ENCODE peak calls at places on chromosomes 2 and 18, in seven cellular contexts. Q, A, L, B, Z, N and X are unnamed samples.
A peak's percentile ranks its signal among the peaks of the same experiment; 100 is the strongest.

GRCh38 chr2:170819941-170820646 is 3.4 kb downstream of the GAD1 start:
- DNase-seq in Q (no peak), A (no peak), L (no peak), B (peak; percentile 79), Z (peak; percentile 31), N (no peak), X (no peak)

GRCh38 chr2:71792926-71793761 is 339.8 kb downstream of the DYSF start:
- DNase-seq in Q (no peak), A (no peak), L (peak; percentile 21), B (no peak), Z (no peak), N (no peak), X (no peak)

GRCh38 chr2:240245184-240245583 is 104.7 kb upstream of the OTOS start:
- DNase-seq in Q (no peak), A (no peak), L (no peak), B (no peak), Z (no peak), N (no peak), X (no peak)

GRCh38 chr2:216742411-216742810 is 47.1 kb upstream of the IGFBP5 start:
- DNase-seq in Q (no peak), A (no peak), L (peak; percentile 35), B (no peak), Z (no peak), N (no peak), X (no peak)

GRCh38 chr2:3127710-3128109 is 249.9 kb downstream of the EIPR1 start:
- DNase-seq in Q (no peak), A (no peak), L (no peak), B (no peak), Z (no peak), N (no peak), X (no peak)

GRCh38 chr2:67346718-67347407 is 50.3 kb upstream of the ETAA1 start:
- DNase-seq in Q (no peak), A (no peak), L (peak; percentile 20), B (no peak), Z (no peak), N (no peak), X (no peak)

GRCh38 chr2:229249536-229249935 is 21.6 kb downstream of the PID1 start:
- DNase-seq in Q (no peak), A (no peak), L (no peak), B (no peak), Z (no peak), N (no peak), X (no peak)

GRCh38 chr18:24397131-24397693 is 412 bp downstream of the OSBPL1A start:
- DNase-seq in Q (peak; percentile 33), A (peak; percentile 13), L (peak; percentile 41), B (no peak), Z (no peak), N (peak; percentile 80), X (peak; percentile 92)

GRCh38 chr2:155830817-155831579 is 501.5 kb downstream of the NR4A2 start:
- DNase-seq in Q (no peak), A (no peak), L (no peak), B (no peak), Z (no peak), N (no peak), X (no peak)

GRCh38 chr18:37742436-37742835 is 176.8 kb upstream of the CELF4 start:
- DNase-seq in Q (no peak), A (no peak), L (no peak), B (no peak), Z (peak; percentile 33), N (no peak), X (no peak)

GRCh38 chr2:108278631-108279030 is 10.1 kb upstream of the SULT1C2 start:
- DNase-seq in Q (no peak), A (no peak), L (no peak), B (no peak), Z (no peak), N (no peak), X (no peak)

GRCh38 chr2:43129676-43130547 is 96.5 kb downstream of the ZFP36L2 start:
- DNase-seq in Q (no peak), A (no peak), L (no peak), B (peak; percentile 52), Z (no peak), N (no peak), X (no peak)

GRCh38 chr2:148936857-148937450 is 61.9 kb downstream of the KIF5C start:
- DNase-seq in Q (no peak), A (no peak), L (no peak), B (no peak), Z (no peak), N (no peak), X (no peak)

GRCh38 chr18:52499646-52500045 is 159.6 kb downstream of the DCC start:
- DNase-seq in Q (peak; percentile 19), A (no peak), L (peak; percentile 32), B (no peak), Z (no peak), N (no peak), X (no peak)

GRCh38 chr2:164917296-164917903 is 37.9 kb downstream of the SLC38A11 start:
- DNase-seq in Q (peak; percentile 7), A (no peak), L (no peak), B (peak; percentile 73), Z (peak; percentile 24), N (no peak), X (no peak)

GRCh38 chr2:16700566-16701259 is 35.1 kb upstream of the CYRIA start:
- DNase-seq in Q (no peak), A (no peak), L (no peak), B (no peak), Z (no peak), N (no peak), X (no peak)

GRCh38 chr2:233503481-233503880 is 63.1 kb downstream of the USP40 start:
- DNase-seq in Q (no peak), A (no peak), L (no peak), B (no peak), Z (no peak), N (no peak), X (no peak)

GRCh38 chr18:40159141-40160017 is 1795.7 kb upstream of the PIK3C3 start:
- DNase-seq in Q (no peak), A (peak; percentile 1), L (no peak), B (no peak), Z (peak; percentile 26), N (no peak), X (peak; percentile 29)

GRCh38 chr2:170530284-170530745 is 184.8 kb upstream of the SP5 start:
- DNase-seq in Q (peak; percentile 8), A (peak; percentile 34), L (peak; percentile 91), B (peak; percentile 69), Z (peak; percentile 15), N (peak; percentile 12), X (peak; percentile 33)

GRCh38 chr2:130786076-130786475 is 30.7 kb downstream of the AMER3 start:
- DNase-seq in Q (no peak), A (no peak), L (no peak), B (no peak), Z (no peak), N (no peak), X (no peak)

GRCh38 chr18:48104703-48105102 is 174.2 kb upstream of the SMAD2 start:
- DNase-seq in Q (no peak), A (no peak), L (no peak), B (no peak), Z (no peak), N (no peak), X (no peak)

GRCh38 chr2:30631051-30631671 is 176.1 kb downstream of the CAPN13 start:
- DNase-seq in Q (no peak), A (no peak), L (peak; percentile 11), B (no peak), Z (no peak), N (no peak), X (no peak)

GRCh38 chr2:30149513-30149912 is 2.7 kb downstream of the YPEL5 start:
- DNase-seq in Q (no peak), A (no peak), L (no peak), B (peak; percentile 92), Z (no peak), N (no peak), X (no peak)

GRCh38 chr2:160109939-160110673 is 47.7 kb upstream of the PLA2R1 start:
- DNase-seq in Q (peak; percentile 35), A (peak; percentile 64), L (peak; percentile 36), B (peak; percentile 79), Z (peak; percentile 62), N (peak; percentile 36), X (peak; percentile 72)

GRCh38 chr2:240893363-240893828 is 2.6 kb downstream of the MAB21L4 start:
- DNase-seq in Q (no peak), A (peak; percentile 36), L (no peak), B (peak; percentile 96), Z (no peak), N (peak; percentile 21), X (no peak)

GRCh38 chr18:27839141-27839540 is 337.8 kb downstream of the CDH2 start:
- DNase-seq in Q (peak; percentile 27), A (no peak), L (peak; percentile 71), B (peak; percentile 83), Z (no peak), N (no peak), X (no peak)

GRCh38 chr2:236833501-236834186 is 252.0 kb upstream of the COPS8 start:
- DNase-seq in Q (no peak), A (no peak), L (no peak), B (peak; percentile 31), Z (no peak), N (no peak), X (no peak)

GRCh38 chr2:5250482-5250881 is 441.7 kb upstream of the SOX11 start:
- DNase-seq in Q (no peak), A (no peak), L (no peak), B (peak; percentile 79), Z (no peak), N (no peak), X (no peak)

GRCh38 chr2:96887419-96888081 is 17.7 kb upstream of the SEMA4C start:
- DNase-seq in Q (no peak), A (no peak), L (no peak), B (peak; percentile 86), Z (no peak), N (peak; percentile 61), X (no peak)

GRCh38 chr2:16113568-16114549 is 173.5 kb downstream of the MYCN start:
- DNase-seq in Q (no peak), A (no peak), L (no peak), B (no peak), Z (no peak), N (no peak), X (no peak)